ENCODE peak calls at places on chromosomes 13 and 19, in ten cellular contexts. Z is mammary epithelial cell, O is fibroblast of lung, W is psoas muscle, H is esophagus squamous epithelium, T is ovary, E is tibial nerve, D is heart right ventricle, M is cardiac muscle cell, R is body of pancreas. Q is an unnamed sample.

GRCh38 chr19:4352701-4353121 is 9.3 kb downstream of the MPND start:
- DNase-seq in Z (no peak), O (peak; percentile 77), W (no peak), H (no peak), T (peak; percentile 65), E (peak; percentile 46), D (no peak), M (peak; percentile 78), R (no peak), Q (peak; percentile 53)

GRCh38 chr19:42092350-42092749 is 16.4 kb downstream of the ZNF574 start:
- DNase-seq in Z (peak; percentile 41), O (no peak), W (no peak), H (no peak), T (no peak), E (no peak), D (no peak), M (peak; percentile 25), R (peak; percentile 53), Q (no peak)

GRCh38 chr13:40402931-40403412 is 263.5 kb downstream of the FOXO1 start:
- DNase-seq in Z (no peak), O (peak; percentile 68), W (no peak), H (no peak), T (peak; percentile 34), E (no peak), D (no peak), M (peak; percentile 88), R (no peak), Q (no peak)

GRCh38 chr13:51501592-51502205 is 48.9 kb upstream of the INTS6 start:
- DNase-seq in Z (peak; percentile 54), O (peak; percentile 56), W (no peak), H (no peak), T (no peak), E (no peak), D (no peak), M (peak; percentile 36), R (no peak), Q (no peak)

GRCh38 chr13:97116754-97117153 is 105.4 kb upstream of the MBNL2 start:
- DNase-seq in Z (peak; percentile 64), O (peak; percentile 54), W (no peak), H (no peak), T (peak; percentile 37), E (no peak), D (no peak), M (peak; percentile 61), R (no peak), Q (no peak)

GRCh38 chr19:14146789-14147216 is 10.4 kb upstream of the ASF1B start:
- DNase-seq in Z (peak; percentile 75), O (peak; percentile 53), W (no peak), H (no peak), T (no peak), E (no peak), D (no peak), M (peak; percentile 94), R (no peak), Q (no peak)

GRCh38 chr13:93244141-93244917 is 17.7 kb downstream of the GPC6 start:
- DNase-seq in Z (peak; percentile 63), O (peak; percentile 56), W (no peak), H (no peak), T (no peak), E (no peak), D (no peak), M (peak; percentile 64), R (no peak), Q (no peak)

GRCh38 chr13:53953205-53953604 is 924.6 kb downstream of the OLFM4 start:
- DNase-seq in Z (no peak), O (no peak), W (no peak), H (no peak), T (no peak), E (no peak), D (no peak), M (no peak), R (no peak), Q (no peak)

GRCh38 chr13:34591801-34592454 is 350.1 kb upstream of the NBEA start:
- DNase-seq in Z (no peak), O (no peak), W (peak; percentile 43), H (no peak), T (peak; percentile 18), E (peak; percentile 63), D (no peak), M (no peak), R (peak; percentile 32), Q (no peak)

GRCh38 chr13:110382229-110382628 is 75.1 kb downstream of the COL4A2 start:
- DNase-seq in Z (peak; percentile 81), O (peak; percentile 40), W (no peak), H (no peak), T (no peak), E (no peak), D (no peak), M (peak; percentile 62), R (no peak), Q (no peak)

GRCh38 chr19:49613374-49613773 is 22.4 kb downstream of the PRR12 start:
- DNase-seq in Z (no peak), O (peak; percentile 55), W (no peak), H (no peak), T (no peak), E (no peak), D (no peak), M (no peak), R (no peak), Q (no peak)

GRCh38 chr13:103573446-103573845 is 507.2 kb upstream of the SLC10A2 start:
- DNase-seq in Z (no peak), O (no peak), W (no peak), H (no peak), T (no peak), E (no peak), D (no peak), M (no peak), R (no peak), Q (no peak)

GRCh38 chr19:16978156-16978555 is 48.5 kb downstream of the CPAMD8 start:
- DNase-seq in Z (no peak), O (no peak), W (no peak), H (no peak), T (no peak), E (no peak), D (no peak), M (no peak), R (no peak), Q (no peak)

GRCh38 chr13:84648069-84648640 is 765.9 kb upstream of the SLITRK1 start:
- DNase-seq in Z (no peak), O (peak; percentile 27), W (no peak), H (no peak), T (no peak), E (no peak), D (no peak), M (peak; percentile 8), R (no peak), Q (no peak)

DNA sequence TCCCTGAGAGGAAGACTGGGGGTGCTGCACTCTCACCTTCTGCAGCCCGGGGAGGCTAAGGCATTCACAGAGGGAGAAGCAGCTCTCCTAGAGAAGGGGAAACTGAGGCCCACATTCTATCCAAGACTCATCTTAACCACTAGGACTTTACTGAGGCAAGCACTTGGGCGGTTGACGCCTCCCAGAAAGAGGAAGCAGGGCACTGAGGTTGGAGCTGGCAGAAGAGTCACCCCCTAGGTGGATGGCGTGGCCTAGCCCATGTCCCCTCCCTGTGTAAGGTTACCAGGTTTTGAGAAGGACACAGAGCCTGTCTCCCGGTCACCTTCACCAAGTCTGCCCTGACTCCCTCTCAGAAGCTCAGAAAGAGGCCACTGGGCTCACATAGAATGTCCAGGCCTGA is 2.7 kb downstream of the S1PR2 start:
- DNase-seq in Z (no peak), O (no peak), W (no peak), H (no peak), T (no peak), E (no peak), D (no peak), M (no peak), R (no peak), Q (no peak)
- H3K27ac ChIP-seq in Z (no peak overlapping the region), O (peak overlapping the region; percentile 46), W (no peak overlapping the region), H (peak overlapping the region; percentile 94), T (no peak overlapping the region), E (peak overlapping the region; percentile 94), D (peak overlapping the region; percentile 94), M (no peak overlapping the region), R (no peak overlapping the region), Q (peak overlapping the region; percentile 18)

GRCh38 chr13:98567140-98567539 is 9.8 kb downstream of the STK24 start:
- DNase-seq in Z (no peak), O (no peak), W (no peak), H (no peak), T (no peak), E (no peak), D (no peak), M (no peak), R (no peak), Q (no peak)
- H3K4me3 ChIP-seq in Z (no peak overlapping the region), O (no peak overlapping the region), W (no peak overlapping the region), H (no peak overlapping the region), T (no peak overlapping the region), E (no peak overlapping the region), D (no peak overlapping the region), M (no peak overlapping the region), R (no peak overlapping the region), Q (no peak overlapping the region)

DNA sequence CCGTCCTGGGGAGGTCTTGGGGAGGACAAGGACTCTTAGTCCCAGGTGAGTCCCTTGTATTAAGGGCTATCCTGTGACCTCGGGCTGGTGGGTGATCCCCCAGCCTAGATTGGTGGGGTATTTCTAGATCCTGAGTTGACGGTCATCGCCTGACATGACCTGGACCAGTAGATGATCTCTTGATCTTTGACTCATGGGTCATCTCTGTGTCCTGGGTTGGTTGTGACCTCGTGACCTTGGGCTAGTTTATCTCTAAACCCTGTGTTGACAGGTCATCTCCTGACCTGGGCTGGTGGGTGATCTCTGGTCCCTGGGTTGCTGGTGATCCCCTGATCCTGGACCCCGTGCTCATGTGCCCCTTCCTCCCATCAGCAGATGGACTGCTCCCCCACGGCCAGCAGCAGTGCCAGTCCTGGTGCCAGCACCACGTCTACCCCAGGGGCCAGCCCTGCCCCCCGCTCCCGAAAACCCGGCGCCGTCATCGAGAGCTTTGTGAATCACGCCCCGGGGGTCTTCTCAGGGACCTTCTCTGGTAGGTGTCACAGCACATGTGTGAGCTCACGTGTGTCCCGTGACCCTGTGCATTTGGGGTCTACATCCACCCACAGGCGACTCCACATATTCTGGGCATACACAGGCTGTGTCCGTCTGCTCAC is 6.3 kb downstream of the MIDN start:
- DNase-seq in Z (no peak), O (no peak), W (no peak), H (no peak), T (peak; percentile 53), E (no peak), D (no peak), M (no peak), R (no peak), Q (no peak)
- H3K27ac ChIP-seq in Z (no peak overlapping the region), O (peak overlapping the region; percentile 97), W (peak overlapping the region; percentile 99), H (peak overlapping the region; percentile 99), T (peak overlapping the region; percentile 87), E (peak overlapping the region; percentile 94), D (peak overlapping the region; percentile 100), M (peak overlapping the region; percentile 28), R (peak overlapping the region; percentile 97), Q (peak overlapping the region; percentile 98)

DNA sequence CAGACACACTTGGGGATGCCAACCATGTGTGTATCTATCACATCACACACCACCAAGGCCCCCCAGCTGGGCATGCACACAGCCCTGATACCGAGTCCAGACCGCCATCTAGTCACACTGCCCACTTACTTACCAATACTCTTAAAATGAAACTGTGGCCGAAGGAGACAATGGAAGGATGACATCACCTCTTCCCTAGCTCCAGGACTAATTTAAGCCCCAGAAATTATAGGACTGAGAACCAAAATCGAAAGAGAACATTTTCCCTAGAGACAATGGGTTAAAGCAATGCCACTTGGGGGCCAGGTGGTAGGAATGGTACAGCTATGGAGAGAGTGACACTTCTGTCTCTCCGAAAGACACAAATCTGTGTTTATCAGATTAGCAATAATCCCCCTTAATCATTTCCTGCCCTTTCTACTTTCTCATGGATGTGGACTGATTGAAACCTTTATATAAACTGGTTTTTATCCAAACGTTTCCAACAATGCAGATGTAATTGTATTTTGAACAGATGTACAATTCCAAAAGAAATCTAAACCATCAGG is 663 bp upstream of the GGACT start:
- DNase-seq in Z (no peak), O (no peak), W (no peak), H (no peak), T (no peak), E (no peak), D (no peak), M (no peak), R (no peak), Q (no peak)
- H3K4me3 ChIP-seq in Z (no peak overlapping the region), O (no peak overlapping the region), W (peak overlapping the region; percentile 92), H (no peak overlapping the region), T (peak overlapping the region; percentile 63), E (no peak overlapping the region), D (no peak overlapping the region), M (no peak overlapping the region), R (no peak overlapping the region), Q (peak overlapping the region; percentile 59)